ENCODE peak calls at places on chromosomes 5 and 9, in ten cellular contexts. H is lower leg skin, R is cardiac fibroblast, V is OCI-LY7, O is left ventricle myocardium inferior, K is fibroblast of mammary gland, B is dorsolateral prefrontal cortex, F is upper lobe of right lung, D is keratinocyte, J is psoas muscle. W is an unnamed sample.

GRCh38 chr9:117412841-117413240 is 2.0 kb downstream of the ASTN2 start:
- DNase-seq in H (no peak), R (no peak), V (no peak), O (no peak), K (no peak), B (no peak), F (no peak), D (no peak), J (no peak), W (no peak)

GRCh38 chr9:24257726-24258125 is 288.0 kb downstream of the IZUMO3 start:
- DNase-seq in H (no peak), R (no peak), V (no peak), O (no peak), K (no peak), B (no peak), F (no peak), D (no peak), J (no peak), W (no peak)

GRCh38 chr5:74519161-74519571 is 121.4 kb downstream of the ENC1 start:
- DNase-seq in H (no peak), R (no peak), V (no peak), O (no peak), K (peak), B (no peak), F (no peak), D (no peak), J (no peak), W (no peak)

GRCh38 chr9:35538361-35539234 is 48.7 kb downstream of the RUSC2 start:
- DNase-seq in H (peak), R (peak), V (no peak), O (peak), K (peak), B (peak), F (peak), D (no peak), J (peak), W (peak)

GRCh38 chr9:109471994-109472393 is 26.1 kb downstream of the PTPN3 start:
- DNase-seq in H (no peak), R (peak), V (no peak), O (no peak), K (peak), B (no peak), F (no peak), D (no peak), J (no peak), W (no peak)

GRCh38 chr5:137128012-137128411 is 371.1 kb downstream of the SPOCK1 start:
- DNase-seq in H (no peak), R (no peak), V (no peak), O (no peak), K (no peak), B (no peak), F (no peak), D (no peak), J (no peak), W (no peak)

GRCh38 chr9:31848505-31849285 is 535.7 kb upstream of the ACO1 start:
- DNase-seq in H (no peak), R (no peak), V (no peak), O (no peak), K (no peak), B (no peak), F (no peak), D (no peak), J (no peak), W (no peak)

GRCh38 chr5:64612349-64612961 is 77.8 kb upstream of the SHISAL2B start:
- DNase-seq in H (no peak), R (peak), V (peak), O (no peak), K (peak), B (no peak), F (no peak), D (no peak), J (no peak), W (no peak)

GRCh38 chr9:80028501-80028900 is 456.7 kb downstream of the TLE4 start:
- DNase-seq in H (no peak), R (peak), V (no peak), O (no peak), K (peak), B (no peak), F (no peak), D (no peak), J (no peak), W (no peak)

GRCh38 chr5:58466939-58467338 is 7.1 kb upstream of the PLK2 start:
- DNase-seq in H (no peak), R (peak), V (no peak), O (no peak), K (peak), B (no peak), F (no peak), D (no peak), J (no peak), W (peak)

GRCh38 chr9:75087279-75087823 is 604 bp downstream of the NMRK1 start:
- DNase-seq in H (no peak), R (peak), V (peak), O (no peak), K (peak), B (no peak), F (no peak), D (no peak), J (no peak), W (peak)

GRCh38 chr5:120137582-120137981 is 326.5 kb upstream of the PRR16 start:
- DNase-seq in H (no peak), R (no peak), V (no peak), O (no peak), K (no peak), B (no peak), F (no peak), D (no peak), J (no peak), W (no peak)

GRCh38 chr5:157915638-157916037 is 56.7 kb upstream of the CLINT1 start:
- DNase-seq in H (peak), R (peak), V (peak), O (peak), K (peak), B (peak), F (peak), D (no peak), J (peak), W (peak)

GRCh38 chr9:16598316-16598715 is 272.2 kb downstream of the BNC2 start:
- DNase-seq in H (no peak), R (peak), V (no peak), O (no peak), K (peak), B (no peak), F (no peak), D (no peak), J (no peak), W (no peak)

GRCh38 chr5:78534148-78535009 is 114.2 kb downstream of the LHFPL2 start:
- DNase-seq in H (no peak), R (peak), V (no peak), O (peak), K (peak), B (no peak), F (peak), D (no peak), J (peak), W (no peak)

GRCh38 chr5:172858990-172859811 is 25.1 kb downstream of the ERGIC1 start:
- DNase-seq in H (peak), R (peak), V (no peak), O (peak), K (peak), B (no peak), F (no peak), D (no peak), J (peak), W (no peak)

GRCh38 chr9:20524776-20525175 is 97.5 kb downstream of the MLLT3 start:
- DNase-seq in H (no peak), R (peak), V (no peak), O (no peak), K (peak), B (no peak), F (no peak), D (no peak), J (no peak), W (no peak)

GRCh38 chr9:121326130-121326838 is 43.8 kb downstream of the STOM start:
- DNase-seq in H (peak), R (peak), V (no peak), O (peak), K (peak), B (no peak), F (no peak), D (no peak), J (peak), W (peak)

GRCh38 chr5:168268949-168269943 is 22.2 kb upstream of the WWC1 start:
- DNase-seq in H (peak), R (peak), V (peak), O (peak), K (peak), B (peak), F (peak), D (peak), J (peak), W (peak)
- H3K4me3 ChIP-seq in H (no peak), R (peak), V (no peak), O (peak), K (peak), B (peak), F (peak), D (peak), J (peak), W (no peak)

DNA sequence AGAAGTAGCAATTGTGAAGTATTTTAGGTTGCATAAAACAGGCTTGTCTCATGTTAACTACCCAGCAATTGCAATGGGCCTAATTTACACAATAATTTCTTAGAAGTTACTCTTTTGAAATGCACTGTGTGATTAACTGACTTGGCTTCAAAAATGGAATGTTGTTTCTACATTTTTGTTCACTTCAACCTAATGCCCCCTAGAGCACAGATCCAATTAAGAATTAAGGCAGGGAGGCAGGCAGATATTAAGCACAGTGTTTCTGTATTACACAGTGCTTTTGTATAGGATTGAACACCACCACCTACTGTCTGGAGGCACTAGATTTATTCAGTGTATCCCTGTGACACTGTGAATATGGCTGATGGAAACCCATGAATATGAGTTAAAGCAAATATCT is 302.1 kb downstream of the FBXL17 start:
- DNase-seq in H (no peak), R (peak), V (no peak), O (no peak), K (peak), B (no peak), F (no peak), D (no peak), J (no peak), W (no peak)
- TF ChIP-seq CTCF in H (no peak), R (no peak), V (no peak), O (no peak), K (no peak), B (no peak), F (no peak), D (no peak), J (no peak), W (no peak)

GRCh38 chr5:87412417-87413115 is at the start of gene CCNH:
- DNase-seq in H (peak), R (peak), V (peak), O (peak), K (peak), B (peak), F (peak), D (peak), J (peak), W (peak)

GRCh38 chr5:87410941-87411340 is 1.8 kb downstream of the CCNH start:
- DNase-seq in H (no peak), R (peak), V (no peak), O (no peak), K (peak), B (no peak), F (no peak), D (no peak), J (no peak), W (no peak)

GRCh38 chr5:87411586-87412416 is 929 bp downstream of the CCNH start:
- DNase-seq in H (no peak), R (peak), V (peak), O (no peak), K (peak), B (no peak), F (no peak), D (no peak), J (peak), W (no peak)

GRCh38 chr5:87408219-87408618 is 4.5 kb downstream of the CCNH start:
- DNase-seq in H (no peak), R (no peak), V (no peak), O (no peak), K (no peak), B (no peak), F (no peak), D (no peak), J (no peak), W (no peak)

DNA sequence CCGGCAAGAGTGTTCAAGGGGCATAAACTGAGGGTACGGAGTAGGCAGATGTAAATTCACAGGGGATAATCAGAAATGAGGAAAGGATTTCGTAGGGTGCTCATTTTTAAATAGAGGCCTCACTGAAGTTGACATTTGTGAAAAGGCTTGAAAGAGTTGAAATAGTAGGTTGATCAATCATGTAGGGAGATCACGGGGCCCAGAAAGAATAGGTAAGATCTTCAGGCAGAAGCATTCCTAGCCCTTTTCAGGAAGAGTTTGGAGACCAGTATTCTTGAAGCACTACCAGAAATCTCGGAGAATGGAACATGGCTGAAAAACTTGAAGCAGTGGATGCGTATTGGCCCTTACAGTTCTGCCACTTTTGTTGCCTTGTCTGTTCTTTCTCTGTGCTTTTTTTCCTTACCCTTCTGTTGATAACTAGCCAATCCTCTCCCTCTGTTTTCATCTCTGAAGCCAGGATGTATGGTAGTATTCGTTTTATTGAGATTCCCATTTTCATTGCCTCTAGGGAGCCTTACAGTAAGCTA is 451 bp upstream of the CCNH start:
- DNase-seq in H (no peak), R (no peak), V (no peak), O (no peak), K (no peak), B (no peak), F (no peak), D (no peak), J (no peak), W (no peak)
- H3K4me3 ChIP-seq in H (no peak), R (peak), V (peak), O (peak), K (peak), B (peak), F (peak), D (peak), J (peak), W (peak)

DNA sequence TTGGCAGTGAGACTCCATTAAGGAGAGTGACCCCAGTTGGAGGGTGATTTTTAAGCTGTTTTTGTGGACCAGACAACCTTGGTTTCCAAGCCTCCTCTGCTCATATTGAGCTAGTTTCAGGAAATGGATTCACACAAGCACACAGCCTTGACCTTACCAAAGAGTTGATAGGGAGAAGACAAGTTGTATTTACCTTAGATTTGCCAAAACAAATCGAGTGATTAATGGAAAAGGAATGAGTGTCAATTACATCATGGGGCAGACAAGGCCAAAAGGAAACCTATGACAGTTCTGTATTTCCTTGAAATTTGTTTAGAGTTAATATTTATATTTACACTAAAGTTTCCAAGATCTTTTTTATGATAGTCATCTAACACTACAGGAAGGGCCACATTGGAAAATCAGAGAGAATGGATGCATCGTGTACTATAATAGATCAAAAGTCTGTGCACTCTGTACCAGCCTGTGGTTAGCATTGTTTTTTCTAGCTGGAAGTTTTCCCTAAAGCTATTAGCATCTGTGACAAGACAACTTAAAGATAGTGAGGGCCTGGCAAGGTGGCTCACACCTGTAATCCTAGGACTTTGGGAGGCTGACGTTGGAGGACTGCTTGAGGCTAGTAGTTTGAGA is 86.0 kb upstream of the FER start:
- DNase-seq in H (no peak), R (peak), V (no peak), O (no peak), K (peak), B (no peak), F (no peak), D (no peak), J (no peak), W (no peak)
- TF ChIP-seq CTCF in H (no peak), R (no peak), V (no peak), O (no peak), K (no peak), B (no peak), F (no peak), D (no peak), J (no peak), W (no peak)

GRCh38 chr9:134024393-134024792 is 888 bp upstream of the BRD3OS start:
- DNase-seq in H (no peak), R (no peak), V (no peak), O (no peak), K (no peak), B (no peak), F (no peak), D (no peak), J (no peak), W (no peak)
- H3K4me3 ChIP-seq in H (no peak), R (peak), V (peak), O (peak), K (peak), B (peak), F (peak), D (no peak), J (peak), W (no peak)

GRCh38 chr9:127785933-127786772 is at the start of gene CDK9:
- DNase-seq in H (peak), R (peak), V (peak), O (peak), K (peak), B (peak), F (peak), D (no peak), J (peak), W (peak)
- TF ChIP-seq CTCF in H (no peak), R (no peak), V (no peak), O (no peak), K (no peak), B (no peak), F (no peak), D (no peak), J (no peak), W (no peak)

GRCh38 chr9:7105095-7105494 is 347.3 kb downstream of the KDM4C start:
- DNase-seq in H (no peak), R (no peak), V (no peak), O (no peak), K (no peak), B (no peak), F (no peak), D (no peak), J (no peak), W (no peak)
- H3K4me3 ChIP-seq in H (no peak), R (no peak), V (no peak), O (no peak), K (no peak), B (no peak), F (no peak), D (no peak), J (no peak), W (no peak)

GRCh38 chr9:131234799-131235479 is 41.4 kb downstream of the FAM78A start:
- DNase-seq in H (no peak), R (no peak), V (no peak), O (no peak), K (no peak), B (no peak), F (no peak), D (no peak), J (no peak), W (no peak)
- TF ChIP-seq CTCF in H (no peak), R (no peak), V (no peak), O (no peak), K (no peak), B (no peak), F (no peak), D (no peak), J (no peak), W (no peak)